ENCODE peak calls at places on chromosomes 13 and 19, in six cellular contexts. A is endothelial cell; O is fibroblast of the aortic adventitia; Q is HCT116; V is stimulated activated naive CD8-positive, alpha-beta T cell treated with anti-CD3 and anti-CD28 coated beads, Interleukin-15, Interleukin-2, amounts not matched to agents 100 U/mL and 50 U/mL, for 24 hours; L is stimulated activated CD8-positive, alpha-beta memory T cell treated with anti-CD3 and anti-CD28 coated beads, Interleukin-15, amount 100 ng/mL, for 24 hours. M is an unnamed sample.

GRCh38 chr19:55027472-55028337 is 10.4 kb downstream of the GP6 start:
- DNase-seq in Q (peak), L (no peak), O (no peak), V (no peak), A (no peak), M (no peak)

GRCh38 chr13:91748416-91749089 is 350.1 kb downstream of the GPC5 start:
- DNase-seq in Q (no peak), A (no peak), O (no peak), L (no peak), V (no peak), M (no peak)

GRCh38 chr13:105311094-105311493 is 1224.4 kb downstream of the EFNB2 start:
- DNase-seq in V (no peak), O (no peak), L (no peak), Q (no peak), A (no peak), M (no peak)

GRCh38 chr13:93248627-93249047 is 22.0 kb downstream of the GPC6 start:
- DNase-seq in Q (no peak), O (peak), V (no peak), L (no peak), A (peak), M (no peak)

GRCh38 chr13:52651880-52652169 is 811 bp upstream of the SUGT1 start:
- DNase-seq in Q (no peak), A (no peak), V (no peak), O (no peak), L (no peak), M (no peak)

GRCh38 chr19:23817519-23817918 is 58.8 kb upstream of the ZNF681 start:
- DNase-seq in Q (peak), L (no peak), O (no peak), V (peak), A (no peak), M (no peak)

GRCh38 chr19:41887711-41888382 is 4.9 kb downstream of the ARHGEF1 start:
- DNase-seq in O (no peak), Q (peak), L (peak), A (no peak), V (peak), M (no peak)

GRCh38 chr13:29758591-29759114 is 91.8 kb downstream of the UBL3 start:
- DNase-seq in A (no peak), Q (no peak), L (no peak), O (no peak), V (peak), M (no peak)

GRCh38 chr19:51698296-51698695 is 5.2 kb downstream of the SPACA6 start:
- DNase-seq in L (no peak), V (no peak), O (peak), Q (no peak), A (no peak), M (no peak)

GRCh38 chr13:40565282-40566148 is 100.9 kb downstream of the FOXO1 start:
- DNase-seq in L (no peak), V (peak), O (no peak), A (no peak), Q (no peak), M (no peak)

GRCh38 chr19:35347930-35348298 is 212 bp downstream of the FFAR1 start:
- DNase-seq in L (no peak), V (no peak), O (no peak), Q (no peak), A (no peak), M (peak)

GRCh38 chr19:41928754-41929535 is 696 bp upstream of the ERFL start:
- DNase-seq in L (no peak), A (no peak), O (no peak), V (no peak), Q (no peak), M (no peak)

GRCh38 chr13:59121507-59121906 is 1042.2 kb downstream of the DIAPH3 start:
- DNase-seq in Q (no peak), O (no peak), V (no peak), L (no peak), A (no peak), M (no peak)

GRCh38 chr13:20006206-20006605 is 47.7 kb downstream of the ZMYM2 start:
- DNase-seq in Q (no peak), A (no peak), V (no peak), L (no peak), O (peak), M (no peak)

GRCh38 chr13:110314516-110315245 is 7.6 kb downstream of the COL4A2 start:
- DNase-seq in A (no peak), O (no peak), L (no peak), V (no peak), Q (no peak), M (no peak)

M was measured in mesothelial cell of epicardium.